ENCODE peak calls at places on chromosomes 5 and 9, in ten cellular contexts. X is stimulated activated naive CD8-positive, alpha-beta T cell treated with anti-CD3 and anti-CD28 coated beads, Interleukin-15, amount 100 ng/mL, for 72 hours; M is head of caudate nucleus; W is activated CD4-positive, alpha-beta T cell treated with anti-CD3 and anti-CD28 coated beads, Interleukin-2, amount 10 ng/mL, durations not matched to agents 7 days and 5 days; A is fibroblast of lung; Y is activated gamma-delta T cell treated with Interleukin-2 at 50 U/mL for 16 hours; S is bronchial epithelial cell; O is foreskin fibroblast; J is H54; V is NCI-H510A treated with DMSO at 0.1 percent for 48 hours. E is an unnamed sample.

GRCh38 chr9:133170716-133171115 is 7.0 kb upstream of the GBGT1 start:
- DNase-seq in X (no peak), M (no peak), W (no peak), A (no peak), Y (no peak), S (no peak), O (no peak), J (no peak), V (no peak), E (no peak)

GRCh38 chr5:164256351-164256750 is 750.9 kb downstream of the MAT2B start:
- DNase-seq in X (no peak), M (no peak), W (no peak), A (peak), Y (no peak), S (peak), O (peak), J (no peak), V (no peak), E (no peak)

GRCh38 chr5:83632874-83633273 is 87.8 kb downstream of the HAPLN1 start:
- DNase-seq in X (no peak), M (no peak), W (no peak), A (peak), Y (no peak), S (peak), O (peak), J (peak), V (no peak), E (peak)

GRCh38 chr5:1315709-1316587 is 21.1 kb upstream of the TERT start:
- DNase-seq in X (peak), M (peak), W (peak), A (no peak), Y (peak), S (peak), O (no peak), J (no peak), V (peak), E (no peak)

GRCh38 chr5:163978897-163979296 is 473.5 kb downstream of the MAT2B start:
- DNase-seq in X (no peak), M (no peak), W (no peak), A (no peak), Y (no peak), S (peak), O (no peak), J (no peak), V (no peak), E (no peak)

GRCh38 chr9:19976226-19976625 is 187.4 kb upstream of the SLC24A2 start:
- DNase-seq in X (peak), M (no peak), W (peak), A (no peak), Y (no peak), S (peak), O (peak), J (no peak), V (no peak), E (no peak)

GRCh38 chr5:16507716-16508115 is 42.1 kb upstream of the ZNF622 start:
- DNase-seq in X (no peak), M (no peak), W (no peak), A (peak), Y (no peak), S (peak), O (peak), J (no peak), V (no peak), E (no peak)

GRCh38 chr9:123684393-123685149 is 245.4 kb downstream of the DENND1A start:
- DNase-seq in X (no peak), M (no peak), W (no peak), A (peak), Y (no peak), S (no peak), O (no peak), J (no peak), V (no peak), E (no peak)

GRCh38 chr9:105389789-105390188 is 58.0 kb upstream of the FSD1L start:
- DNase-seq in X (no peak), M (no peak), W (no peak), A (no peak), Y (no peak), S (no peak), O (no peak), J (no peak), V (no peak), E (no peak)

GRCh38 chr5:10706326-10706725 is 54.7 kb downstream of the DAP start:
- DNase-seq in X (no peak), M (no peak), W (no peak), A (no peak), Y (no peak), S (no peak), O (no peak), J (no peak), V (no peak), E (no peak)

GRCh38 chr5:18483386-18483785 is 849.1 kb downstream of the TAF11L14 start:
- DNase-seq in X (no peak), M (no peak), W (no peak), A (peak), Y (no peak), S (peak), O (no peak), J (no peak), V (no peak), E (no peak)

GRCh38 chr5:95130951-95131350 is 153.9 kb downstream of the MCTP1 start:
- DNase-seq in X (no peak), M (no peak), W (no peak), A (peak), Y (no peak), S (peak), O (no peak), J (no peak), V (no peak), E (no peak)

GRCh38 chr9:89978185-89978584 is 373.4 kb downstream of the GADD45G start:
- DNase-seq in X (no peak), M (no peak), W (no peak), A (no peak), Y (no peak), S (peak), O (no peak), J (no peak), V (peak), E (peak)

GRCh38 chr5:111132731-111133435 is 40.7 kb downstream of the WDR36 start:
- DNase-seq in X (no peak), M (no peak), W (no peak), A (no peak), Y (no peak), S (no peak), O (no peak), J (no peak), V (no peak), E (no peak)

GRCh38 chr9:134563397-134563796 is 78.2 kb upstream of the COL5A1 start:
- DNase-seq in X (no peak), M (no peak), W (no peak), A (no peak), Y (no peak), S (no peak), O (no peak), J (no peak), V (no peak), E (no peak)

GRCh38 chr5:106474066-106474465 is 1196.7 kb downstream of the EFNA5 start:
- DNase-seq in X (no peak), M (no peak), W (no peak), A (no peak), Y (no peak), S (no peak), O (no peak), J (no peak), V (no peak), E (no peak)

GRCh38 chr5:151772029-151772867 is 494 bp downstream of the G3BP1 start:
- DNase-seq in X (peak), M (peak), W (peak), A (peak), Y (peak), S (no peak), O (peak), J (no peak), V (no peak), E (peak)

GRCh38 chr9:5621327-5621726 is 7.6 kb upstream of the RIC1 start:
- DNase-seq in X (no peak), M (no peak), W (no peak), A (peak), Y (no peak), S (peak), O (peak), J (no peak), V (no peak), E (peak)

GRCh38 chr5:179805529-179806249 is 977 bp downstream of the MGAT4B start:
- DNase-seq in X (peak), M (no peak), W (peak), A (peak), Y (no peak), S (no peak), O (peak), J (no peak), V (no peak), E (peak)

GRCh38 chr9:5085993-5086392 is 99.4 kb downstream of the INSL6 start:
- DNase-seq in X (no peak), M (no peak), W (no peak), A (no peak), Y (no peak), S (no peak), O (no peak), J (no peak), V (no peak), E (no peak)

GRCh38 chr5:30525353-30525752 is 668.1 kb upstream of the CDH6 start:
- DNase-seq in X (no peak), M (no peak), W (no peak), A (no peak), Y (no peak), S (no peak), O (no peak), J (no peak), V (no peak), E (no peak)

GRCh38 chr9:112555844-112556482 is 69.3 kb downstream of the KIAA1958 start:
- DNase-seq in X (no peak), M (peak), W (no peak), A (no peak), Y (no peak), S (peak), O (no peak), J (no peak), V (no peak), E (no peak)

GRCh38 chr5:8842906-8843590 is 702.8 kb downstream of the SEMA5A start:
- DNase-seq in X (no peak), M (peak), W (no peak), A (no peak), Y (no peak), S (peak), O (peak), J (peak), V (peak), E (peak)

GRCh38 chr5:160921714-160922285 is 69.8 kb upstream of the ATP10B start:
- DNase-seq in X (no peak), M (no peak), W (no peak), A (no peak), Y (no peak), S (no peak), O (no peak), J (no peak), V (no peak), E (no peak)

GRCh38 chr5:111548992-111549649 is 36.8 kb upstream of the STARD4 start:
- DNase-seq in X (no peak), M (no peak), W (no peak), A (peak), Y (no peak), S (peak), O (peak), J (no peak), V (no peak), E (no peak)

GRCh38 chr5:8908055-8908683 is 637.7 kb downstream of the SEMA5A start:
- DNase-seq in X (peak), M (no peak), W (peak), A (peak), Y (no peak), S (peak), O (peak), J (peak), V (no peak), E (no peak)

GRCh38 chr5:72160299-72160698 is 53.0 kb downstream of the MAP1B start:
- DNase-seq in X (no peak), M (no peak), W (no peak), A (peak), Y (no peak), S (no peak), O (peak), J (no peak), V (no peak), E (peak)

GRCh38 chr5:43973318-43973717 is 370.3 kb downstream of the NNT start:
- DNase-seq in X (no peak), M (no peak), W (no peak), A (no peak), Y (no peak), S (peak), O (peak), J (no peak), V (no peak), E (no peak)

GRCh38 chr9:8558176-8558575 is 758.6 kb upstream of the DMAC1 start:
- DNase-seq in X (no peak), M (no peak), W (no peak), A (peak), Y (no peak), S (peak), O (peak), J (peak), V (no peak), E (no peak)

GRCh38 chr5:55601209-55601618 is 66.5 kb upstream of the PLPP1 start:
- DNase-seq in X (no peak), M (peak), W (no peak), A (peak), Y (no peak), S (peak), O (peak), J (peak), V (no peak), E (peak)

GRCh38 chr5:139700711-139701693 is 52.9 kb downstream of the CXXC5 start:
- DNase-seq in X (no peak), M (no peak), W (no peak), A (no peak), Y (no peak), S (no peak), O (no peak), J (no peak), V (no peak), E (no peak)

GRCh38 chr5:18333841-18334240 is 699.6 kb downstream of the TAF11L14 start:
- DNase-seq in X (no peak), M (no peak), W (no peak), A (no peak), Y (no peak), S (peak), O (no peak), J (no peak), V (no peak), E (no peak)

GRCh38 chr5:31809037-31809910 is 170.3 kb downstream of the PDZD2 start:
- DNase-seq in X (peak), M (peak), W (peak), A (peak), Y (no peak), S (peak), O (peak), J (peak), V (no peak), E (peak)

GRCh38 chr5:179605026-179605833 is 18.2 kb downstream of the HNRNPH1 start:
- DNase-seq in X (no peak), M (no peak), W (no peak), A (no peak), Y (no peak), S (peak), O (peak), J (no peak), V (no peak), E (no peak)

GRCh38 chr9:115157245-115157674 is 39.3 kb upstream of the TNC start:
- DNase-seq in X (no peak), M (no peak), W (no peak), A (peak), Y (no peak), S (peak), O (peak), J (peak), V (no peak), E (peak)

GRCh38 chr5:127705120-127705892 is 2.1 kb downstream of the CCDC192 start:
- DNase-seq in X (no peak), M (no peak), W (no peak), A (peak), Y (no peak), S (peak), O (peak), J (no peak), V (no peak), E (peak)

GRCh38 chr9:41229408-41230401 is 40.6 kb upstream of the ZNG1F start:
- DNase-seq in X (no peak), M (no peak), W (no peak), A (peak), Y (peak), S (peak), O (peak), J (no peak), V (no peak), E (no peak)

GRCh38 chr5:121913397-121913796 is 48.4 kb upstream of the SRFBP1 start:
- DNase-seq in X (no peak), M (no peak), W (no peak), A (no peak), Y (no peak), S (no peak), O (no peak), J (no peak), V (no peak), E (no peak)

E was measured in hepatic stellate cell.